ENCODE peak calls at places on chromosomes 11 and 22, in eight cellular contexts. One of them, this sample, is unnamed.

GRCh38 chr22:47065756-47066615 is 303.5 kb downstream of the TBC1D22A start:
- DNase-seq in activated CD4-positive, alpha-beta T cell treated with anti-CD3 and anti-CD28 coated beads, Interleukin-2, amount 50 U/mL, for 48 hours: no peak
- DNase-seq in substantia nigra: no peak
- DNase-seq in SJSA1: no peak
- DNase-seq in keratinocyte: no peak
- DNase-seq in posterior cingulate gyrus: no peak
- DNase-seq in epithelial cell of esophagus: no peak
- DNase-seq in coronary artery: no peak
- DNase-seq in this sample: no peak

GRCh38 chr11:17864478-17864941 is 129.9 kb downstream of the KCNC1 start:
- DNase-seq in substantia nigra: no peak
- DNase-seq in activated CD4-positive, alpha-beta T cell treated with anti-CD3 and anti-CD28 coated beads, Interleukin-2, amount 50 U/mL, for 48 hours: peak; percentile 11
- DNase-seq in epithelial cell of esophagus: peak; percentile 54
- DNase-seq in coronary artery: no peak
- DNase-seq in posterior cingulate gyrus: no peak
- DNase-seq in keratinocyte: no peak
- DNase-seq in SJSA1: no peak
- DNase-seq in this sample: peak; percentile 33

GRCh38 chr11:124460459-124460858 is 15.0 kb upstream of the OR8B8 start:
- DNase-seq in activated CD4-positive, alpha-beta T cell treated with anti-CD3 and anti-CD28 coated beads, Interleukin-2, amount 50 U/mL, for 48 hours: no peak
- DNase-seq in coronary artery: no peak
- DNase-seq in keratinocyte: no peak
- DNase-seq in epithelial cell of esophagus: no peak
- DNase-seq in substantia nigra: no peak
- DNase-seq in posterior cingulate gyrus: no peak
- DNase-seq in SJSA1: no peak
- DNase-seq in this sample: no peak

GRCh38 chr11:11370263-11371060 is 17.4 kb upstream of the CSNK2A3 start:
- DNase-seq in substantia nigra: no peak
- DNase-seq in SJSA1: no peak
- DNase-seq in epithelial cell of esophagus: no peak
- DNase-seq in keratinocyte: no peak
- DNase-seq in coronary artery: no peak
- DNase-seq in posterior cingulate gyrus: peak; percentile 25
- DNase-seq in activated CD4-positive, alpha-beta T cell treated with anti-CD3 and anti-CD28 coated beads, Interleukin-2, amount 50 U/mL, for 48 hours: no peak
- DNase-seq in this sample: no peak

GRCh38 chr11:18071098-18071705 is 25.1 kb upstream of the TPH1 start:
- DNase-seq in SJSA1: no peak
- DNase-seq in keratinocyte: no peak
- DNase-seq in substantia nigra: no peak
- DNase-seq in posterior cingulate gyrus: no peak
- DNase-seq in activated CD4-positive, alpha-beta T cell treated with anti-CD3 and anti-CD28 coated beads, Interleukin-2, amount 50 U/mL, for 48 hours: no peak
- DNase-seq in epithelial cell of esophagus: no peak
- DNase-seq in coronary artery: no peak
- DNase-seq in this sample: no peak

GRCh38 chr11:124798991-124799383 is 1.2 kb downstream of the MSANTD2 start:
- DNase-seq in epithelial cell of esophagus: peak; percentile 42
- DNase-seq in posterior cingulate gyrus: no peak
- DNase-seq in substantia nigra: no peak
- DNase-seq in activated CD4-positive, alpha-beta T cell treated with anti-CD3 and anti-CD28 coated beads, Interleukin-2, amount 50 U/mL, for 48 hours: peak; percentile 15
- DNase-seq in coronary artery: no peak
- DNase-seq in keratinocyte: no peak
- DNase-seq in SJSA1: no peak
- DNase-seq in this sample: peak; percentile 24

GRCh38 chr11:117143390-117143789 is 697 bp upstream of the PAFAH1B2 start:
- DNase-seq in keratinocyte: no peak
- DNase-seq in substantia nigra: peak; percentile 41
- DNase-seq in epithelial cell of esophagus: peak; percentile 63
- DNase-seq in SJSA1: no peak
- DNase-seq in posterior cingulate gyrus: peak; percentile 59
- DNase-seq in activated CD4-positive, alpha-beta T cell treated with anti-CD3 and anti-CD28 coated beads, Interleukin-2, amount 50 U/mL, for 48 hours: peak; percentile 38
- DNase-seq in coronary artery: no peak
- DNase-seq in this sample: peak; percentile 9

GRCh38 chr22:46370584-46371373 is 35.3 kb downstream of the TRMU start:
- DNase-seq in posterior cingulate gyrus: no peak
- DNase-seq in SJSA1: no peak
- DNase-seq in keratinocyte: no peak
- DNase-seq in activated CD4-positive, alpha-beta T cell treated with anti-CD3 and anti-CD28 coated beads, Interleukin-2, amount 50 U/mL, for 48 hours: no peak
- DNase-seq in substantia nigra: no peak
- DNase-seq in epithelial cell of esophagus: no peak
- DNase-seq in coronary artery: no peak
- DNase-seq in this sample: no peak

GRCh38 chr22:37678372-37678771 is 2.9 kb downstream of the LGALS1 start:
- DNase-seq in activated CD4-positive, alpha-beta T cell treated with anti-CD3 and anti-CD28 coated beads, Interleukin-2, amount 50 U/mL, for 48 hours: no peak
- DNase-seq in keratinocyte: no peak
- DNase-seq in coronary artery: no peak
- DNase-seq in posterior cingulate gyrus: no peak
- DNase-seq in epithelial cell of esophagus: no peak
- DNase-seq in substantia nigra: no peak
- DNase-seq in SJSA1: no peak
- DNase-seq in this sample: no peak

GRCh38 chr11:94647926-94648325 is 80.8 kb downstream of the PIWIL4 start:
- DNase-seq in SJSA1: no peak
- DNase-seq in posterior cingulate gyrus: no peak
- DNase-seq in activated CD4-positive, alpha-beta T cell treated with anti-CD3 and anti-CD28 coated beads, Interleukin-2, amount 50 U/mL, for 48 hours: no peak
- DNase-seq in keratinocyte: no peak
- DNase-seq in epithelial cell of esophagus: no peak
- DNase-seq in coronary artery: no peak
- DNase-seq in substantia nigra: no peak
- DNase-seq in this sample: no peak

GRCh38 chr11:32136654-32137053 is 45.8 kb downstream of the RCN1 start:
- DNase-seq in substantia nigra: no peak
- DNase-seq in coronary artery: no peak
- DNase-seq in SJSA1: no peak
- DNase-seq in posterior cingulate gyrus: no peak
- DNase-seq in epithelial cell of esophagus: no peak
- DNase-seq in keratinocyte: no peak
- DNase-seq in activated CD4-positive, alpha-beta T cell treated with anti-CD3 and anti-CD28 coated beads, Interleukin-2, amount 50 U/mL, for 48 hours: no peak
- DNase-seq in this sample: no peak

GRCh38 chr22:17931400-17931825 is 92.9 kb downstream of the MICAL3 start:
- DNase-seq in posterior cingulate gyrus: no peak
- DNase-seq in activated CD4-positive, alpha-beta T cell treated with anti-CD3 and anti-CD28 coated beads, Interleukin-2, amount 50 U/mL, for 48 hours: no peak
- DNase-seq in coronary artery: no peak
- DNase-seq in keratinocyte: no peak
- DNase-seq in substantia nigra: no peak
- DNase-seq in SJSA1: no peak
- DNase-seq in epithelial cell of esophagus: peak; percentile 38
- DNase-seq in this sample: no peak

GRCh38 chr22:46336119-46337078 is 885 bp downstream of the TRMU start:
- DNase-seq in epithelial cell of esophagus: peak; percentile 55
- DNase-seq in posterior cingulate gyrus: peak; percentile 38
- DNase-seq in coronary artery: no peak
- DNase-seq in SJSA1: no peak
- DNase-seq in keratinocyte: no peak
- DNase-seq in substantia nigra: no peak
- DNase-seq in activated CD4-positive, alpha-beta T cell treated with anti-CD3 and anti-CD28 coated beads, Interleukin-2, amount 50 U/mL, for 48 hours: peak; percentile 31
- DNase-seq in this sample: peak; percentile 28

GRCh38 chr11:10499452-10500262 is 41.3 kb downstream of the RNF141 start:
- DNase-seq in substantia nigra: no peak
- DNase-seq in keratinocyte: no peak
- DNase-seq in epithelial cell of esophagus: peak; percentile 67
- DNase-seq in SJSA1: peak; percentile 25
- DNase-seq in coronary artery: no peak
- DNase-seq in activated CD4-positive, alpha-beta T cell treated with anti-CD3 and anti-CD28 coated beads, Interleukin-2, amount 50 U/mL, for 48 hours: no peak
- DNase-seq in posterior cingulate gyrus: no peak
- DNase-seq in this sample: no peak

GRCh38 chr22:49964136-49964492 is 3.5 kb downstream of the PIM3 start:
- DNase-seq in keratinocyte: no peak
- DNase-seq in SJSA1: no peak
- DNase-seq in coronary artery: no peak
- DNase-seq in activated CD4-positive, alpha-beta T cell treated with anti-CD3 and anti-CD28 coated beads, Interleukin-2, amount 50 U/mL, for 48 hours: peak; percentile 29
- DNase-seq in epithelial cell of esophagus: no peak
- DNase-seq in posterior cingulate gyrus: peak; percentile 1
- DNase-seq in substantia nigra: no peak
- DNase-seq in this sample: no peak

GRCh38 chr22:38513063-38513462 is 7.0 kb upstream of the DDX17 start:
- DNase-seq in posterior cingulate gyrus: no peak
- DNase-seq in SJSA1: no peak
- DNase-seq in activated CD4-positive, alpha-beta T cell treated with anti-CD3 and anti-CD28 coated beads, Interleukin-2, amount 50 U/mL, for 48 hours: peak; percentile 32
- DNase-seq in coronary artery: no peak
- DNase-seq in keratinocyte: no peak
- DNase-seq in epithelial cell of esophagus: no peak
- DNase-seq in substantia nigra: no peak
- DNase-seq in this sample: peak; percentile 43

GRCh38 chr11:132782102-132782501 is 750.2 kb downstream of the OPCML start:
- DNase-seq in posterior cingulate gyrus: no peak
- DNase-seq in substantia nigra: no peak
- DNase-seq in keratinocyte: no peak
- DNase-seq in SJSA1: no peak
- DNase-seq in epithelial cell of esophagus: no peak
- DNase-seq in activated CD4-positive, alpha-beta T cell treated with anti-CD3 and anti-CD28 coated beads, Interleukin-2, amount 50 U/mL, for 48 hours: no peak
- DNase-seq in coronary artery: no peak
- DNase-seq in this sample: no peak

GRCh38 chr11:12100886-12101285 is 9.5 kb upstream of the MICAL2 start:
- DNase-seq in SJSA1: no peak
- DNase-seq in activated CD4-positive, alpha-beta T cell treated with anti-CD3 and anti-CD28 coated beads, Interleukin-2, amount 50 U/mL, for 48 hours: no peak
- DNase-seq in substantia nigra: peak; percentile 87
- DNase-seq in coronary artery: no peak
- DNase-seq in keratinocyte: no peak
- DNase-seq in posterior cingulate gyrus: peak; percentile 74
- DNase-seq in epithelial cell of esophagus: no peak
- DNase-seq in this sample: no peak

GRCh38 chr11:122632178-122632824 is 23.2 kb upstream of the UBASH3B start:
- DNase-seq in posterior cingulate gyrus: no peak
- DNase-seq in SJSA1: no peak
- DNase-seq in activated CD4-positive, alpha-beta T cell treated with anti-CD3 and anti-CD28 coated beads, Interleukin-2, amount 50 U/mL, for 48 hours: no peak
- DNase-seq in epithelial cell of esophagus: peak; percentile 78
- DNase-seq in keratinocyte: peak; percentile 52
- DNase-seq in coronary artery: no peak
- DNase-seq in substantia nigra: no peak
- DNase-seq in this sample: no peak

GRCh38 chr11:119741369-119742262 is 12.6 kb upstream of the NECTIN1 start:
- DNase-seq in keratinocyte: no peak
- DNase-seq in SJSA1: no peak
- DNase-seq in substantia nigra: peak; percentile 87
- DNase-seq in epithelial cell of esophagus: peak; percentile 37
- DNase-seq in activated CD4-positive, alpha-beta T cell treated with anti-CD3 and anti-CD28 coated beads, Interleukin-2, amount 50 U/mL, for 48 hours: peak; percentile 73
- DNase-seq in coronary artery: no peak
- DNase-seq in posterior cingulate gyrus: no peak
- DNase-seq in this sample: peak; percentile 78

GRCh38 chr22:30998329-30998728 is 29.3 kb downstream of the TUG1 start:
- DNase-seq in posterior cingulate gyrus: no peak
- DNase-seq in keratinocyte: no peak
- DNase-seq in substantia nigra: no peak
- DNase-seq in coronary artery: no peak
- DNase-seq in epithelial cell of esophagus: no peak
- DNase-seq in activated CD4-positive, alpha-beta T cell treated with anti-CD3 and anti-CD28 coated beads, Interleukin-2, amount 50 U/mL, for 48 hours: no peak
- DNase-seq in SJSA1: no peak
- DNase-seq in this sample: no peak

GRCh38 chr11:116503216-116504160 is 269.3 kb downstream of the BUD13 start:
- DNase-seq in activated CD4-positive, alpha-beta T cell treated with anti-CD3 and anti-CD28 coated beads, Interleukin-2, amount 50 U/mL, for 48 hours: no peak
- DNase-seq in SJSA1: no peak
- DNase-seq in substantia nigra: no peak
- DNase-seq in epithelial cell of esophagus: no peak
- DNase-seq in keratinocyte: no peak
- DNase-seq in posterior cingulate gyrus: no peak
- DNase-seq in coronary artery: peak; percentile 52
- DNase-seq in this sample: no peak

GRCh38 chr22:30876925-30877553 is 91.5 kb downstream of the MORC2 start:
- DNase-seq in coronary artery: no peak
- DNase-seq in activated CD4-positive, alpha-beta T cell treated with anti-CD3 and anti-CD28 coated beads, Interleukin-2, amount 50 U/mL, for 48 hours: no peak
- DNase-seq in SJSA1: no peak
- DNase-seq in epithelial cell of esophagus: no peak
- DNase-seq in substantia nigra: peak; percentile 38
- DNase-seq in keratinocyte: no peak
- DNase-seq in posterior cingulate gyrus: peak; percentile 75
- DNase-seq in this sample: no peak

GRCh38 chr11:124481365-124482323 is 36.1 kb upstream of the OR8B8 start:
- DNase-seq in SJSA1: no peak
- DNase-seq in keratinocyte: no peak
- DNase-seq in posterior cingulate gyrus: peak; percentile 45
- DNase-seq in coronary artery: no peak
- DNase-seq in epithelial cell of esophagus: peak; percentile 51
- DNase-seq in substantia nigra: no peak
- DNase-seq in activated CD4-positive, alpha-beta T cell treated with anti-CD3 and anti-CD28 coated beads, Interleukin-2, amount 50 U/mL, for 48 hours: peak; percentile 6
- DNase-seq in this sample: peak; percentile 44

GRCh38 chr11:110199184-110199981 is 97.0 kb downstream of the RDX start:
- DNase-seq in coronary artery: no peak
- DNase-seq in posterior cingulate gyrus: no peak
- DNase-seq in epithelial cell of esophagus: peak; percentile 81
- DNase-seq in activated CD4-positive, alpha-beta T cell treated with anti-CD3 and anti-CD28 coated beads, Interleukin-2, amount 50 U/mL, for 48 hours: no peak
- DNase-seq in SJSA1: no peak
- DNase-seq in keratinocyte: no peak
- DNase-seq in substantia nigra: no peak
- DNase-seq in this sample: no peak

GRCh38 chr11:66686801-66687750 is 9.4 kb upstream of the RBM4B start:
- DNase-seq in SJSA1: no peak
- DNase-seq in posterior cingulate gyrus: no peak
- DNase-seq in coronary artery: no peak
- DNase-seq in keratinocyte: peak; percentile 76
- DNase-seq in activated CD4-positive, alpha-beta T cell treated with anti-CD3 and anti-CD28 coated beads, Interleukin-2, amount 50 U/mL, for 48 hours: no peak
- DNase-seq in epithelial cell of esophagus: peak; percentile 96
- DNase-seq in substantia nigra: no peak
- DNase-seq in this sample: no peak